ENCODE peak calls at places on chromosomes 11 and 22, in nine cellular contexts. One of them, this sample, is unnamed.

GRCh38 chr11:83033972-83034672 is 37.6 kb downstream of the RAB30 start:
- DNase-seq in SK-N-SH: peak; percentile 69
- DNase-seq in GM23338: peak; percentile 31
- DNase-seq in A549: no peak
- DNase-seq in K562: no peak
- DNase-seq in Panc1: no peak
- DNase-seq in HL-60: no peak
- DNase-seq in HCT116: no peak
- DNase-seq in HepG2: no peak
- DNase-seq in this sample: no peak

GRCh38 chr22:42217019-42217751 is 53.3 kb downstream of the TCF20 start:
- DNase-seq in SK-N-SH: no peak
- DNase-seq in GM23338: no peak
- DNase-seq in A549: no peak
- DNase-seq in K562: no peak
- DNase-seq in Panc1: no peak
- DNase-seq in HL-60: no peak
- DNase-seq in HCT116: no peak
- DNase-seq in HepG2: no peak
- DNase-seq in this sample: peak; percentile 19

GRCh38 chr11:19953342-19953741 is 206.9 kb downstream of the DBX1 start:
- DNase-seq in SK-N-SH: no peak
- DNase-seq in GM23338: peak; percentile 84
- DNase-seq in A549: peak; percentile 21
- DNase-seq in K562: no peak
- DNase-seq in Panc1: no peak
- DNase-seq in HL-60: no peak
- DNase-seq in HCT116: no peak
- DNase-seq in HepG2: peak; percentile 30
- DNase-seq in this sample: no peak

GRCh38 chr22:50562523-50563409 is at the start of gene SYCE3:
- DNase-seq in SK-N-SH: peak; percentile 97
- DNase-seq in GM23338: peak; percentile 98
- DNase-seq in A549: peak; percentile 73
- DNase-seq in K562: peak; percentile 94
- DNase-seq in Panc1: peak; percentile 66
- DNase-seq in HL-60: peak; percentile 94
- DNase-seq in HCT116: peak; percentile 89
- DNase-seq in HepG2: peak; percentile 92
- DNase-seq in this sample: peak; percentile 75

GRCh38 chr11:125071831-125072209 is 8.7 kb downstream of the SLC37A2 start:
- DNase-seq in SK-N-SH: peak; percentile 31
- DNase-seq in GM23338: no peak
- DNase-seq in A549: no peak
- DNase-seq in K562: no peak
- DNase-seq in Panc1: no peak
- DNase-seq in HL-60: no peak
- DNase-seq in HCT116: no peak
- DNase-seq in HepG2: no peak
- DNase-seq in this sample: no peak

GRCh38 chr11:107427569-107428180 is 29.9 kb downstream of the CWF19L2 start:
- DNase-seq in SK-N-SH: no peak
- DNase-seq in GM23338: no peak
- DNase-seq in A549: no peak
- DNase-seq in K562: no peak
- DNase-seq in Panc1: no peak
- DNase-seq in HL-60: no peak
- DNase-seq in HCT116: no peak
- DNase-seq in HepG2: peak; percentile 25
- DNase-seq in this sample: no peak

GRCh38 chr11:96237759-96238158 is 105.2 kb downstream of the MAML2 start:
- DNase-seq in SK-N-SH: no peak
- DNase-seq in GM23338: no peak
- DNase-seq in A549: no peak
- DNase-seq in K562: no peak
- DNase-seq in Panc1: no peak
- DNase-seq in HL-60: no peak
- DNase-seq in HCT116: no peak
- DNase-seq in HepG2: peak; percentile 73
- DNase-seq in this sample: no peak

GRCh38 chr11:36564376-36565032 is 3.3 kb upstream of the RAG1 start:
- DNase-seq in SK-N-SH: peak; percentile 70
- DNase-seq in GM23338: peak; percentile 85
- DNase-seq in A549: peak; percentile 15
- DNase-seq in K562: peak; percentile 23
- DNase-seq in Panc1: peak; percentile 18
- DNase-seq in HL-60: no peak
- DNase-seq in HCT116: peak; percentile 24
- DNase-seq in HepG2: peak; percentile 54
- DNase-seq in this sample: peak; percentile 20

GRCh38 chr22:29040385-29041275 is 21.0 kb downstream of the C22orf31 start:
- DNase-seq in SK-N-SH: peak; percentile 73
- DNase-seq in GM23338: peak; percentile 88
- DNase-seq in A549: no peak
- DNase-seq in K562: peak; percentile 50
- DNase-seq in Panc1: peak; percentile 67
- DNase-seq in HL-60: peak; percentile 21
- DNase-seq in HCT116: peak; percentile 73
- DNase-seq in HepG2: peak; percentile 65
- DNase-seq in this sample: peak; percentile 36

GRCh38 chr11:103433380-103433779 is 324.2 kb downstream of the DYNC2H1 start:
- DNase-seq in SK-N-SH: no peak
- DNase-seq in GM23338: no peak
- DNase-seq in A549: no peak
- DNase-seq in K562: no peak
- DNase-seq in Panc1: peak; percentile 41
- DNase-seq in HL-60: no peak
- DNase-seq in HCT116: no peak
- DNase-seq in HepG2: no peak
- DNase-seq in this sample: no peak

GRCh38 chr22:28893810-28894209 is 10.4 kb downstream of the ZNRF3 start:
- DNase-seq in SK-N-SH: no peak
- DNase-seq in GM23338: no peak
- DNase-seq in A549: no peak
- DNase-seq in K562: no peak
- DNase-seq in Panc1: no peak
- DNase-seq in HL-60: no peak
- DNase-seq in HCT116: no peak
- DNase-seq in HepG2: no peak
- DNase-seq in this sample: no peak

GRCh38 chr11:69918938-69919650 is 99.9 kb upstream of the FGF3 start:
- DNase-seq in SK-N-SH: peak; percentile 89
- DNase-seq in GM23338: peak; percentile 91
- DNase-seq in A549: peak; percentile 65
- DNase-seq in K562: peak; percentile 87
- DNase-seq in Panc1: no peak
- DNase-seq in HL-60: peak; percentile 29
- DNase-seq in HCT116: peak; percentile 43
- DNase-seq in HepG2: peak; percentile 50
- DNase-seq in this sample: no peak

GRCh38 chr11:95948637-95949036 is 24.7 kb upstream of the MTMR2 start:
- DNase-seq in SK-N-SH: no peak
- DNase-seq in GM23338: no peak
- DNase-seq in A549: no peak
- DNase-seq in K562: no peak
- DNase-seq in Panc1: no peak
- DNase-seq in HL-60: no peak
- DNase-seq in HCT116: no peak
- DNase-seq in HepG2: no peak
- DNase-seq in this sample: no peak

GRCh38 chr22:35419756-35420155 is 19.8 kb downstream of the MCM5 start:
- DNase-seq in SK-N-SH: no peak
- DNase-seq in GM23338: no peak
- DNase-seq in A549: no peak
- DNase-seq in K562: no peak
- DNase-seq in Panc1: no peak
- DNase-seq in HL-60: no peak
- DNase-seq in HCT116: no peak
- DNase-seq in HepG2: no peak
- DNase-seq in this sample: no peak
- TF ChIP-seq REST in SK-N-SH: no peak
- TF ChIP-seq REST in GM23338: no peak
- TF ChIP-seq REST in A549: no peak
- TF ChIP-seq REST in K562: no peak
- TF ChIP-seq REST in Panc1: no peak
- TF ChIP-seq REST in HL-60: no peak
- TF ChIP-seq REST in HCT116: no peak
- TF ChIP-seq REST in HepG2: no peak
- TF ChIP-seq REST in this sample: no peak

DNA sequence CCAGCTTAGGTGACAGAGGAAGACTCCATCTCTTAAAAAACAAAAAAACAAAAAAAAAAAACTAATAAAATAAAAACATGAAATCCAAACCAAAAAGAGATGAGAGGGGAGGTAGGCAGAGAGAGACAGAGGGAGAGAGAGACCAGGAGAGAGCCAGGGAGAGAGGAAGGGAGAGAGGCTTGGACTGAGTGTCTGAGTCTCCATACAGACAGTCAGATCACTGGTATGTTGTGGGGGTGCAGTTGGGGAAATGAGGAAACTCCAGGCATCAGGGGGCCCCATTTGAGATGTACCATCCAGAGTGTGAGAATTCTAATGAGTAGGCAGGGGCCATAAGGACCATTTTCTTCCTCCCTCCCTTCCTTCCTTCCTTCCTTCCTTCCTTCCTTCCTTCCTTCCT is 53.1 kb upstream of the SEPTIN5 start:
- DNase-seq in SK-N-SH: no peak
- DNase-seq in GM23338: no peak
- DNase-seq in A549: no peak
- DNase-seq in K562: peak; percentile 30
- DNase-seq in Panc1: no peak
- DNase-seq in HL-60: no peak
- DNase-seq in HCT116: no peak
- DNase-seq in HepG2: no peak
- DNase-seq in this sample: no peak
- TF ChIP-seq REST in SK-N-SH: no peak
- TF ChIP-seq REST in GM23338: no peak
- TF ChIP-seq REST in A549: no peak
- TF ChIP-seq REST in K562: no peak
- TF ChIP-seq REST in Panc1: no peak
- TF ChIP-seq REST in HL-60: no peak
- TF ChIP-seq REST in HCT116: no peak
- TF ChIP-seq REST in HepG2: no peak
- TF ChIP-seq REST in this sample: no peak

GRCh38 chr11:23124249-23124648 is 264.0 kb upstream of the CCDC179 start:
- DNase-seq in SK-N-SH: no peak
- DNase-seq in GM23338: no peak
- DNase-seq in A549: no peak
- DNase-seq in K562: no peak
- DNase-seq in Panc1: no peak
- DNase-seq in HL-60: no peak
- DNase-seq in HCT116: no peak
- DNase-seq in HepG2: no peak
- DNase-seq in this sample: no peak

GRCh38 chr11:23124996-23125395 is 264.7 kb upstream of the CCDC179 start:
- DNase-seq in SK-N-SH: no peak
- DNase-seq in GM23338: no peak
- DNase-seq in A549: no peak
- DNase-seq in K562: no peak
- DNase-seq in Panc1: no peak
- DNase-seq in HL-60: no peak
- DNase-seq in HCT116: no peak
- DNase-seq in HepG2: peak; percentile 6
- DNase-seq in this sample: no peak

GRCh38 chr11:23127706-23128105 is 267.4 kb upstream of the CCDC179 start:
- DNase-seq in SK-N-SH: no peak
- DNase-seq in GM23338: no peak
- DNase-seq in A549: no peak
- DNase-seq in K562: no peak
- DNase-seq in Panc1: no peak
- DNase-seq in HL-60: no peak
- DNase-seq in HCT116: no peak
- DNase-seq in HepG2: no peak
- DNase-seq in this sample: no peak

DNA sequence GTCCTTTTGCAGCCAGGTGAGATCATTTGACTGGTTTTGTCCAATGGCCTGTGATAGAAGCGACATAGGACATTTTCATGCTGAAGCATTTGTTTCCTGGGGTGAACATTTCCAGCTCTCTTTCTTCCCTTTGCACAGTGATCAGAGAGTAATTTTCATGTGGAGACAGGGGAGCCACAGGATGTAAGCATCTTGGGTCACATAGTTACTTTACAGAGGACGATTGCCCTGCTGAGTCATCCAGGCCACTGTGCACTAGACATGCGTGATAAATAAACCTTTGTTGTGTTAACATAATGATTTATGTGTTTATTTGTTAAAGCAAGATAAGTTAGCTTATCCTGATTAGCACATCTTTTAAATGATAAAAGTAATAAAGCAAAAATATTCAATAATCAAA is 263.5 kb upstream of the CCDC179 start:
- DNase-seq in SK-N-SH: no peak
- DNase-seq in GM23338: no peak
- DNase-seq in A549: no peak
- DNase-seq in K562: no peak
- DNase-seq in Panc1: no peak
- DNase-seq in HL-60: no peak
- DNase-seq in HCT116: no peak
- DNase-seq in HepG2: no peak
- DNase-seq in this sample: no peak
- TF ChIP-seq REST in SK-N-SH: no peak
- TF ChIP-seq REST in GM23338: no peak
- TF ChIP-seq REST in A549: no peak
- TF ChIP-seq REST in K562: no peak
- TF ChIP-seq REST in Panc1: no peak
- TF ChIP-seq REST in HL-60: no peak
- TF ChIP-seq REST in HCT116: no peak
- TF ChIP-seq REST in HepG2: no peak
- TF ChIP-seq REST in this sample: no peak

GRCh38 chr11:65298131-65298535 is 16.5 kb upstream of the CDC42EP2 start:
- DNase-seq in SK-N-SH: no peak
- DNase-seq in GM23338: no peak
- DNase-seq in A549: no peak
- DNase-seq in K562: no peak
- DNase-seq in Panc1: no peak
- DNase-seq in HL-60: no peak
- DNase-seq in HCT116: no peak
- DNase-seq in HepG2: no peak
- DNase-seq in this sample: no peak

GRCh38 chr11:65301491-65302329 is 13.0 kb upstream of the CDC42EP2 start:
- DNase-seq in SK-N-SH: peak; percentile 51
- DNase-seq in GM23338: peak; percentile 79
- DNase-seq in A549: no peak
- DNase-seq in K562: peak; percentile 63
- DNase-seq in Panc1: no peak
- DNase-seq in HL-60: no peak
- DNase-seq in HCT116: no peak
- DNase-seq in HepG2: no peak
- DNase-seq in this sample: no peak

GRCh38 chr11:65298655-65299179 is 15.9 kb upstream of the CDC42EP2 start:
- DNase-seq in SK-N-SH: no peak
- DNase-seq in GM23338: no peak
- DNase-seq in A549: no peak
- DNase-seq in K562: no peak
- DNase-seq in Panc1: no peak
- DNase-seq in HL-60: no peak
- DNase-seq in HCT116: no peak
- DNase-seq in HepG2: no peak
- DNase-seq in this sample: no peak

GRCh38 chr11:65303542-65303941 is 11.1 kb upstream of the CDC42EP2 start:
- DNase-seq in SK-N-SH: no peak
- DNase-seq in GM23338: no peak
- DNase-seq in A549: no peak
- DNase-seq in K562: no peak
- DNase-seq in Panc1: no peak
- DNase-seq in HL-60: no peak
- DNase-seq in HCT116: no peak
- DNase-seq in HepG2: no peak
- DNase-seq in this sample: no peak

GRCh38 chr11:65300621-65301290 is 13.9 kb upstream of the CDC42EP2 start:
- DNase-seq in SK-N-SH: no peak
- DNase-seq in GM23338: no peak
- DNase-seq in A549: no peak
- DNase-seq in K562: no peak
- DNase-seq in Panc1: no peak
- DNase-seq in HL-60: no peak
- DNase-seq in HCT116: no peak
- DNase-seq in HepG2: no peak
- DNase-seq in this sample: no peak
- TF ChIP-seq REST in SK-N-SH: no peak
- TF ChIP-seq REST in GM23338: no peak
- TF ChIP-seq REST in A549: no peak
- TF ChIP-seq REST in K562: no peak
- TF ChIP-seq REST in Panc1: no peak
- TF ChIP-seq REST in HL-60: no peak
- TF ChIP-seq REST in HCT116: no peak
- TF ChIP-seq REST in HepG2: no peak
- TF ChIP-seq REST in this sample: no peak